ENCODE peak calls at places on chromosomes 7 and 10, in ten cellular contexts. One of them, this sample, is unnamed.
A peak's percentile ranks its signal among the peaks of the same experiment; 100 is the strongest.

GRCh38 chr7:80548790-80549530 is 37.1 kb upstream of the GNAT3 start:
- DNase-seq in ascending aorta: no peak
- DNase-seq in activated CD4-positive, alpha-beta T cell treated with anti-CD3 and anti-CD28 coated beads, Interleukin-2, amount 50 U/mL, for 4 hours: no peak
- DNase-seq in DMS 273 treated with DMSO at 0.1 percent for 48 hours: no peak
- DNase-seq in stimulated activated CD4-positive, alpha-beta T cell treated with anti-CD3 and anti-CD28 coated beads, Interleukin-4, amount 100 ng/mL, for 24 hours: no peak
- DNase-seq in GM13977: no peak
- DNase-seq in ELR: no peak
- DNase-seq in psoas muscle: no peak
- DNase-seq in fibroblast of gingiva: peak; percentile 14
- DNase-seq in right cardiac atrium: no peak
- DNase-seq in this sample: no peak

GRCh38 chr10:132528064-132528800 is 9.4 kb upstream of the INPP5A start:
- DNase-seq in ascending aorta: no peak
- DNase-seq in activated CD4-positive, alpha-beta T cell treated with anti-CD3 and anti-CD28 coated beads, Interleukin-2, amount 50 U/mL, for 4 hours: no peak
- DNase-seq in DMS 273 treated with DMSO at 0.1 percent for 48 hours: no peak
- DNase-seq in stimulated activated CD4-positive, alpha-beta T cell treated with anti-CD3 and anti-CD28 coated beads, Interleukin-4, amount 100 ng/mL, for 24 hours: no peak
- DNase-seq in GM13977: no peak
- DNase-seq in ELR: no peak
- DNase-seq in psoas muscle: no peak
- DNase-seq in fibroblast of gingiva: peak; percentile 36
- DNase-seq in right cardiac atrium: no peak
- DNase-seq in this sample: no peak

GRCh38 chr7:30524545-30524944 is 19.9 kb upstream of the GGCT start:
- DNase-seq in ascending aorta: no peak
- DNase-seq in activated CD4-positive, alpha-beta T cell treated with anti-CD3 and anti-CD28 coated beads, Interleukin-2, amount 50 U/mL, for 4 hours: no peak
- DNase-seq in DMS 273 treated with DMSO at 0.1 percent for 48 hours: no peak
- DNase-seq in stimulated activated CD4-positive, alpha-beta T cell treated with anti-CD3 and anti-CD28 coated beads, Interleukin-4, amount 100 ng/mL, for 24 hours: no peak
- DNase-seq in GM13977: no peak
- DNase-seq in ELR: no peak
- DNase-seq in psoas muscle: no peak
- DNase-seq in fibroblast of gingiva: no peak
- DNase-seq in right cardiac atrium: no peak
- DNase-seq in this sample: no peak

GRCh38 chr7:158266426-158266816 is 321.2 kb downstream of the PTPRN2 start:
- DNase-seq in ascending aorta: no peak
- DNase-seq in activated CD4-positive, alpha-beta T cell treated with anti-CD3 and anti-CD28 coated beads, Interleukin-2, amount 50 U/mL, for 4 hours: no peak
- DNase-seq in DMS 273 treated with DMSO at 0.1 percent for 48 hours: no peak
- DNase-seq in stimulated activated CD4-positive, alpha-beta T cell treated with anti-CD3 and anti-CD28 coated beads, Interleukin-4, amount 100 ng/mL, for 24 hours: no peak
- DNase-seq in GM13977: no peak
- DNase-seq in ELR: no peak
- DNase-seq in psoas muscle: no peak
- DNase-seq in fibroblast of gingiva: no peak
- DNase-seq in right cardiac atrium: no peak
- DNase-seq in this sample: no peak

GRCh38 chr10:34866848-34867247 is 51.8 kb upstream of the PARD3 start:
- DNase-seq in ascending aorta: no peak
- DNase-seq in activated CD4-positive, alpha-beta T cell treated with anti-CD3 and anti-CD28 coated beads, Interleukin-2, amount 50 U/mL, for 4 hours: no peak
- DNase-seq in DMS 273 treated with DMSO at 0.1 percent for 48 hours: peak; percentile 79
- DNase-seq in stimulated activated CD4-positive, alpha-beta T cell treated with anti-CD3 and anti-CD28 coated beads, Interleukin-4, amount 100 ng/mL, for 24 hours: no peak
- DNase-seq in GM13977: no peak
- DNase-seq in ELR: no peak
- DNase-seq in psoas muscle: no peak
- DNase-seq in fibroblast of gingiva: no peak
- DNase-seq in right cardiac atrium: no peak
- DNase-seq in this sample: peak; percentile 14

GRCh38 chr7:137898839-137899681 is 52.3 kb upstream of the DGKI start:
- DNase-seq in ascending aorta: peak; percentile 91
- DNase-seq in activated CD4-positive, alpha-beta T cell treated with anti-CD3 and anti-CD28 coated beads, Interleukin-2, amount 50 U/mL, for 4 hours: peak; percentile 73
- DNase-seq in DMS 273 treated with DMSO at 0.1 percent for 48 hours: no peak
- DNase-seq in stimulated activated CD4-positive, alpha-beta T cell treated with anti-CD3 and anti-CD28 coated beads, Interleukin-4, amount 100 ng/mL, for 24 hours: peak; percentile 82
- DNase-seq in GM13977: peak; percentile 68
- DNase-seq in ELR: peak; percentile 80
- DNase-seq in psoas muscle: peak; percentile 86
- DNase-seq in fibroblast of gingiva: peak; percentile 58
- DNase-seq in right cardiac atrium: peak; percentile 94
- DNase-seq in this sample: no peak

GRCh38 chr7:76397409-76398183 is 11.9 kb downstream of the SSC4D start:
- DNase-seq in ascending aorta: peak; percentile 88
- DNase-seq in activated CD4-positive, alpha-beta T cell treated with anti-CD3 and anti-CD28 coated beads, Interleukin-2, amount 50 U/mL, for 4 hours: peak; percentile 84
- DNase-seq in DMS 273 treated with DMSO at 0.1 percent for 48 hours: no peak
- DNase-seq in stimulated activated CD4-positive, alpha-beta T cell treated with anti-CD3 and anti-CD28 coated beads, Interleukin-4, amount 100 ng/mL, for 24 hours: peak; percentile 80
- DNase-seq in GM13977: peak; percentile 91
- DNase-seq in ELR: peak; percentile 42
- DNase-seq in psoas muscle: peak; percentile 85
- DNase-seq in fibroblast of gingiva: peak; percentile 48
- DNase-seq in right cardiac atrium: peak; percentile 93
- DNase-seq in this sample: no peak

GRCh38 chr7:139230484-139230773 is 608 bp upstream of the UBN2 start:
- DNase-seq in ascending aorta: no peak
- DNase-seq in activated CD4-positive, alpha-beta T cell treated with anti-CD3 and anti-CD28 coated beads, Interleukin-2, amount 50 U/mL, for 4 hours: no peak
- DNase-seq in DMS 273 treated with DMSO at 0.1 percent for 48 hours: no peak
- DNase-seq in stimulated activated CD4-positive, alpha-beta T cell treated with anti-CD3 and anti-CD28 coated beads, Interleukin-4, amount 100 ng/mL, for 24 hours: no peak
- DNase-seq in GM13977: peak; percentile 26
- DNase-seq in ELR: no peak
- DNase-seq in psoas muscle: no peak
- DNase-seq in fibroblast of gingiva: no peak
- DNase-seq in right cardiac atrium: no peak
- DNase-seq in this sample: no peak

GRCh38 chr10:60820093-60820769 is 42.0 kb downstream of the CDK1 start:
- DNase-seq in ascending aorta: no peak
- DNase-seq in activated CD4-positive, alpha-beta T cell treated with anti-CD3 and anti-CD28 coated beads, Interleukin-2, amount 50 U/mL, for 4 hours: no peak
- DNase-seq in DMS 273 treated with DMSO at 0.1 percent for 48 hours: no peak
- DNase-seq in stimulated activated CD4-positive, alpha-beta T cell treated with anti-CD3 and anti-CD28 coated beads, Interleukin-4, amount 100 ng/mL, for 24 hours: no peak
- DNase-seq in GM13977: peak; percentile 11
- DNase-seq in ELR: peak; percentile 28
- DNase-seq in psoas muscle: no peak
- DNase-seq in fibroblast of gingiva: peak; percentile 34
- DNase-seq in right cardiac atrium: no peak
- DNase-seq in this sample: no peak

GRCh38 chr7:36784991-36785940 is 61.0 kb upstream of the AOAH start:
- DNase-seq in ascending aorta: peak; percentile 71
- DNase-seq in activated CD4-positive, alpha-beta T cell treated with anti-CD3 and anti-CD28 coated beads, Interleukin-2, amount 50 U/mL, for 4 hours: peak; percentile 29
- DNase-seq in DMS 273 treated with DMSO at 0.1 percent for 48 hours: no peak
- DNase-seq in stimulated activated CD4-positive, alpha-beta T cell treated with anti-CD3 and anti-CD28 coated beads, Interleukin-4, amount 100 ng/mL, for 24 hours: peak; percentile 63
- DNase-seq in GM13977: peak; percentile 23
- DNase-seq in ELR: no peak
- DNase-seq in psoas muscle: peak; percentile 25
- DNase-seq in fibroblast of gingiva: no peak
- DNase-seq in right cardiac atrium: peak; percentile 74
- DNase-seq in this sample: no peak

GRCh38 chr7:134752006-134752760 is 27.3 kb upstream of the CALD1 start:
- DNase-seq in ascending aorta: no peak
- DNase-seq in activated CD4-positive, alpha-beta T cell treated with anti-CD3 and anti-CD28 coated beads, Interleukin-2, amount 50 U/mL, for 4 hours: no peak
- DNase-seq in DMS 273 treated with DMSO at 0.1 percent for 48 hours: no peak
- DNase-seq in stimulated activated CD4-positive, alpha-beta T cell treated with anti-CD3 and anti-CD28 coated beads, Interleukin-4, amount 100 ng/mL, for 24 hours: no peak
- DNase-seq in GM13977: no peak
- DNase-seq in ELR: peak; percentile 70
- DNase-seq in psoas muscle: no peak
- DNase-seq in fibroblast of gingiva: peak; percentile 32
- DNase-seq in right cardiac atrium: no peak
- DNase-seq in this sample: no peak

GRCh38 chr7:70645876-70646336 is 486.0 kb upstream of the GALNT17 start:
- DNase-seq in ascending aorta: no peak
- DNase-seq in activated CD4-positive, alpha-beta T cell treated with anti-CD3 and anti-CD28 coated beads, Interleukin-2, amount 50 U/mL, for 4 hours: no peak
- DNase-seq in DMS 273 treated with DMSO at 0.1 percent for 48 hours: no peak
- DNase-seq in stimulated activated CD4-positive, alpha-beta T cell treated with anti-CD3 and anti-CD28 coated beads, Interleukin-4, amount 100 ng/mL, for 24 hours: no peak
- DNase-seq in GM13977: no peak
- DNase-seq in ELR: no peak
- DNase-seq in psoas muscle: no peak
- DNase-seq in fibroblast of gingiva: no peak
- DNase-seq in right cardiac atrium: no peak
- DNase-seq in this sample: no peak

GRCh38 chr7:1973321-1974251 is 259.2 kb downstream of the MAD1L1 start:
- DNase-seq in ascending aorta: no peak
- DNase-seq in activated CD4-positive, alpha-beta T cell treated with anti-CD3 and anti-CD28 coated beads, Interleukin-2, amount 50 U/mL, for 4 hours: no peak
- DNase-seq in DMS 273 treated with DMSO at 0.1 percent for 48 hours: no peak
- DNase-seq in stimulated activated CD4-positive, alpha-beta T cell treated with anti-CD3 and anti-CD28 coated beads, Interleukin-4, amount 100 ng/mL, for 24 hours: no peak
- DNase-seq in GM13977: no peak
- DNase-seq in ELR: no peak
- DNase-seq in psoas muscle: no peak
- DNase-seq in fibroblast of gingiva: no peak
- DNase-seq in right cardiac atrium: peak; percentile 38
- DNase-seq in this sample: no peak

GRCh38 chr10:97321807-97322195 is 2.7 kb downstream of the FRAT1 start:
- DNase-seq in ascending aorta: no peak
- DNase-seq in activated CD4-positive, alpha-beta T cell treated with anti-CD3 and anti-CD28 coated beads, Interleukin-2, amount 50 U/mL, for 4 hours: no peak
- DNase-seq in DMS 273 treated with DMSO at 0.1 percent for 48 hours: no peak
- DNase-seq in stimulated activated CD4-positive, alpha-beta T cell treated with anti-CD3 and anti-CD28 coated beads, Interleukin-4, amount 100 ng/mL, for 24 hours: no peak
- DNase-seq in GM13977: no peak
- DNase-seq in ELR: no peak
- DNase-seq in psoas muscle: no peak
- DNase-seq in fibroblast of gingiva: no peak
- DNase-seq in right cardiac atrium: no peak
- DNase-seq in this sample: no peak

GRCh38 chr7:159193543-159193942 is 48.9 kb upstream of the VIPR2 start:
- DNase-seq in ascending aorta: no peak
- DNase-seq in activated CD4-positive, alpha-beta T cell treated with anti-CD3 and anti-CD28 coated beads, Interleukin-2, amount 50 U/mL, for 4 hours: no peak
- DNase-seq in DMS 273 treated with DMSO at 0.1 percent for 48 hours: no peak
- DNase-seq in stimulated activated CD4-positive, alpha-beta T cell treated with anti-CD3 and anti-CD28 coated beads, Interleukin-4, amount 100 ng/mL, for 24 hours: no peak
- DNase-seq in GM13977: no peak
- DNase-seq in ELR: no peak
- DNase-seq in psoas muscle: no peak
- DNase-seq in fibroblast of gingiva: no peak
- DNase-seq in right cardiac atrium: no peak
- DNase-seq in this sample: no peak

GRCh38 chr7:18895456-18895855 is 222.0 kb downstream of the TWIST1 start:
- DNase-seq in ascending aorta: no peak
- DNase-seq in activated CD4-positive, alpha-beta T cell treated with anti-CD3 and anti-CD28 coated beads, Interleukin-2, amount 50 U/mL, for 4 hours: no peak
- DNase-seq in DMS 273 treated with DMSO at 0.1 percent for 48 hours: no peak
- DNase-seq in stimulated activated CD4-positive, alpha-beta T cell treated with anti-CD3 and anti-CD28 coated beads, Interleukin-4, amount 100 ng/mL, for 24 hours: no peak
- DNase-seq in GM13977: no peak
- DNase-seq in ELR: peak; percentile 97
- DNase-seq in psoas muscle: no peak
- DNase-seq in fibroblast of gingiva: peak; percentile 31
- DNase-seq in right cardiac atrium: no peak
- DNase-seq in this sample: no peak

GRCh38 chr10:91284486-91285090 is 64.1 kb downstream of the PCGF5 start:
- DNase-seq in ascending aorta: no peak
- DNase-seq in activated CD4-positive, alpha-beta T cell treated with anti-CD3 and anti-CD28 coated beads, Interleukin-2, amount 50 U/mL, for 4 hours: no peak
- DNase-seq in DMS 273 treated with DMSO at 0.1 percent for 48 hours: no peak
- DNase-seq in stimulated activated CD4-positive, alpha-beta T cell treated with anti-CD3 and anti-CD28 coated beads, Interleukin-4, amount 100 ng/mL, for 24 hours: no peak
- DNase-seq in GM13977: no peak
- DNase-seq in ELR: no peak
- DNase-seq in psoas muscle: no peak
- DNase-seq in fibroblast of gingiva: no peak
- DNase-seq in right cardiac atrium: no peak
- DNase-seq in this sample: no peak

GRCh38 chr10:71239131-71239915 is 27.0 kb downstream of the UNC5B start:
- DNase-seq in ascending aorta: no peak
- DNase-seq in activated CD4-positive, alpha-beta T cell treated with anti-CD3 and anti-CD28 coated beads, Interleukin-2, amount 50 U/mL, for 4 hours: no peak
- DNase-seq in DMS 273 treated with DMSO at 0.1 percent for 48 hours: no peak
- DNase-seq in stimulated activated CD4-positive, alpha-beta T cell treated with anti-CD3 and anti-CD28 coated beads, Interleukin-4, amount 100 ng/mL, for 24 hours: no peak
- DNase-seq in GM13977: no peak
- DNase-seq in ELR: no peak
- DNase-seq in psoas muscle: no peak
- DNase-seq in fibroblast of gingiva: no peak
- DNase-seq in right cardiac atrium: peak; percentile 52
- DNase-seq in this sample: no peak